ENCODE peak calls at places on chromosomes 7 and 10, in seven cellular contexts. One of them, this sample, is unnamed.

GRCh38 chr7:149772821-149773425 is 465 bp downstream of the ZNF467 start:
- DNase-seq in Daoy: no peak
- DNase-seq in esophagus squamous epithelium: no peak
- DNase-seq in effector memory CD4-positive, alpha-beta T cell: no peak
- DNase-seq in NCI-H1092 treated with DMSO at 0.1 percent for 48 hours: no peak
- DNase-seq in GM20000: no peak
- DNase-seq in sciatic nerve: no peak
- DNase-seq in this sample: peak; percentile 30

GRCh38 chr7:80054356-80054755 is 80.3 kb upstream of the GNAI1 start:
- DNase-seq in GM20000: no peak
- DNase-seq in NCI-H1092 treated with DMSO at 0.1 percent for 48 hours: no peak
- DNase-seq in Daoy: no peak
- DNase-seq in effector memory CD4-positive, alpha-beta T cell: no peak
- DNase-seq in esophagus squamous epithelium: no peak
- DNase-seq in sciatic nerve: no peak
- DNase-seq in this sample: peak; percentile 78

GRCh38 chr7:88789480-88790064 is 6.0 kb downstream of the TEX47 start:
- DNase-seq in GM20000: peak; percentile 6
- DNase-seq in NCI-H1092 treated with DMSO at 0.1 percent for 48 hours: peak; percentile 38
- DNase-seq in Daoy: no peak
- DNase-seq in esophagus squamous epithelium: no peak
- DNase-seq in effector memory CD4-positive, alpha-beta T cell: no peak
- DNase-seq in sciatic nerve: no peak
- DNase-seq in this sample: peak; percentile 0

GRCh38 chr10:127453706-127454105 is 95.4 kb upstream of the NPS start:
- DNase-seq in esophagus squamous epithelium: no peak
- DNase-seq in effector memory CD4-positive, alpha-beta T cell: no peak
- DNase-seq in sciatic nerve: no peak
- DNase-seq in Daoy: no peak
- DNase-seq in NCI-H1092 treated with DMSO at 0.1 percent for 48 hours: no peak
- DNase-seq in GM20000: no peak
- DNase-seq in this sample: no peak

GRCh38 chr10:86265236-86265876 is 101.2 kb downstream of the GRID1 start:
- DNase-seq in Daoy: no peak
- DNase-seq in effector memory CD4-positive, alpha-beta T cell: no peak
- DNase-seq in sciatic nerve: peak; percentile 25
- DNase-seq in NCI-H1092 treated with DMSO at 0.1 percent for 48 hours: no peak
- DNase-seq in esophagus squamous epithelium: no peak
- DNase-seq in GM20000: no peak
- DNase-seq in this sample: no peak

GRCh38 chr7:51080622-51081269 is 235.9 kb downstream of the COBL start:
- DNase-seq in GM20000: no peak
- DNase-seq in Daoy: no peak
- DNase-seq in esophagus squamous epithelium: no peak
- DNase-seq in effector memory CD4-positive, alpha-beta T cell: no peak
- DNase-seq in NCI-H1092 treated with DMSO at 0.1 percent for 48 hours: no peak
- DNase-seq in sciatic nerve: no peak
- DNase-seq in this sample: no peak

GRCh38 chr7:147765301-147765700 is 825.3 kb upstream of the C7orf33 start:
- DNase-seq in NCI-H1092 treated with DMSO at 0.1 percent for 48 hours: no peak
- DNase-seq in Daoy: no peak
- DNase-seq in effector memory CD4-positive, alpha-beta T cell: no peak
- DNase-seq in sciatic nerve: no peak
- DNase-seq in esophagus squamous epithelium: no peak
- DNase-seq in GM20000: no peak
- DNase-seq in this sample: no peak

GRCh38 chr10:50326757-50327701 is 75.7 kb upstream of the ASAH2 start:
- DNase-seq in sciatic nerve: no peak
- DNase-seq in effector memory CD4-positive, alpha-beta T cell: no peak
- DNase-seq in NCI-H1092 treated with DMSO at 0.1 percent for 48 hours: peak; percentile 30
- DNase-seq in esophagus squamous epithelium: no peak
- DNase-seq in Daoy: peak; percentile 56
- DNase-seq in GM20000: no peak
- DNase-seq in this sample: peak; percentile 75

GRCh38 chr7:38728145-38728544 is 97.0 kb upstream of the AMPH start:
- DNase-seq in Daoy: peak; percentile 65
- DNase-seq in GM20000: no peak
- DNase-seq in NCI-H1092 treated with DMSO at 0.1 percent for 48 hours: no peak
- DNase-seq in sciatic nerve: no peak
- DNase-seq in esophagus squamous epithelium: no peak
- DNase-seq in effector memory CD4-positive, alpha-beta T cell: no peak
- DNase-seq in this sample: no peak

GRCh38 chr7:97064972-97065587 is 40.4 kb upstream of the DLX5 start:
- DNase-seq in esophagus squamous epithelium: no peak
- DNase-seq in effector memory CD4-positive, alpha-beta T cell: no peak
- DNase-seq in Daoy: peak; percentile 55
- DNase-seq in GM20000: peak; percentile 55
- DNase-seq in NCI-H1092 treated with DMSO at 0.1 percent for 48 hours: peak; percentile 78
- DNase-seq in sciatic nerve: no peak
- DNase-seq in this sample: peak; percentile 53

GRCh38 chr7:8590791-8591190 is 157.4 kb downstream of the NXPH1 start:
- DNase-seq in NCI-H1092 treated with DMSO at 0.1 percent for 48 hours: peak; percentile 57
- DNase-seq in GM20000: no peak
- DNase-seq in sciatic nerve: no peak
- DNase-seq in esophagus squamous epithelium: no peak
- DNase-seq in effector memory CD4-positive, alpha-beta T cell: no peak
- DNase-seq in Daoy: no peak
- DNase-seq in this sample: no peak

GRCh38 chr7:22418251-22419046 is 61.5 kb upstream of the RAPGEF5 start:
- DNase-seq in sciatic nerve: no peak
- DNase-seq in Daoy: no peak
- DNase-seq in GM20000: no peak
- DNase-seq in effector memory CD4-positive, alpha-beta T cell: no peak
- DNase-seq in esophagus squamous epithelium: no peak
- DNase-seq in NCI-H1092 treated with DMSO at 0.1 percent for 48 hours: no peak
- DNase-seq in this sample: no peak

GRCh38 chr7:126979722-126980121 is 273.0 kb downstream of the GRM8 start:
- DNase-seq in Daoy: no peak
- DNase-seq in esophagus squamous epithelium: no peak
- DNase-seq in effector memory CD4-positive, alpha-beta T cell: no peak
- DNase-seq in GM20000: no peak
- DNase-seq in NCI-H1092 treated with DMSO at 0.1 percent for 48 hours: no peak
- DNase-seq in sciatic nerve: no peak
- DNase-seq in this sample: no peak

This sample was measured in foreskin fibroblast.